ENCODE peak calls at places on chromosomes 1 and 21, in four cellular contexts. R is ureter, Y is activated T-helper 1 cell treated with Interleukin-2 at 50 U/mL for 16 hours, O is lower leg skin. G is an unnamed sample.

GRCh38 chr1:39670689-39671088 is 1.2 kb downstream of the NT5C1A start:
- DNase-seq in Y (no peak), R (no peak), O (no peak), G (no peak)

GRCh38 chr1:215475719-215476525 is 91.2 kb upstream of the KCTD3 start:
- DNase-seq in R (no peak), Y (no peak), O (no peak), G (no peak)

GRCh38 chr21:31929548-31929947 is 56.7 kb downstream of the HUNK start:
- DNase-seq in O (no peak), Y (no peak), R (no peak), G (no peak)

GRCh38 chr1:158813159-158813558 is 18.0 kb upstream of the MNDA start:
- DNase-seq in O (no peak), R (no peak), Y (no peak), G (no peak)

GRCh38 chr1:202319381-202320080 is 22.2 kb downstream of the UBE2T start:
- DNase-seq in Y (no peak), O (no peak), R (no peak), G (no peak)

GRCh38 chr1:150549496-150550221 is 451 bp downstream of the ADAMTSL4 start:
- DNase-seq in O (no peak), R (no peak), Y (no peak), G (no peak)

GRCh38 chr21:46294647-46295176 is 8.6 kb downstream of the YBEY start:
- DNase-seq in Y (no peak), O (no peak), R (no peak), G (no peak)

GRCh38 chr1:27366113-27366410 is 699 bp downstream of the MAP3K6 start:
- DNase-seq in O (peak), Y (peak), R (peak), G (peak)

GRCh38 chr1:23475134-23475628 is 8.8 kb downstream of the ASAP3 start:
- DNase-seq in Y (no peak), R (no peak), O (no peak), G (no peak)

GRCh38 chr1:185096531-185096930 is 51.2 kb downstream of the RNF2 start:
- DNase-seq in R (no peak), Y (no peak), O (no peak), G (no peak)

G was measured in GM19239.